ENCODE peak calls at places on chromosomes 13 and 19, in four cellular contexts. R is adrenal gland; I is GM12878; C is CD8-positive, alpha-beta memory T cell. Y is an unnamed sample.
A peak's percentile ranks its signal among the peaks of the same experiment; 100 is the strongest.

GRCh38 chr13:91369432-91369831 is 21.9 kb downstream of the MIR17HG start:
- DNase-seq in R (no peak), I (no peak), C (no peak), Y (no peak)

GRCh38 chr13:98937911-98938381 is 39.9 kb downstream of the DOCK9 start:
- DNase-seq in R (no peak), I (no peak), C (no peak), Y (no peak)

GRCh38 chr19:47573076-47574026 is at the start of gene ZNF541:
- DNase-seq in R (peak; percentile 66), I (no peak), C (peak; percentile 90), Y (no peak)

GRCh38 chr13:48542581-48543341 is 9.9 kb upstream of the RCBTB2 start:
- DNase-seq in R (peak; percentile 35), I (no peak), C (no peak), Y (peak; percentile 46)

GRCh38 chr13:28273919-28274318 is 135.6 kb downstream of the PAN3 start:
- DNase-seq in R (no peak), I (no peak), C (no peak), Y (no peak)

GRCh38 chr13:41601718-41602445 is 144.5 kb downstream of the RGCC start:
- DNase-seq in R (no peak), I (no peak), C (no peak), Y (no peak)

GRCh38 chr13:73038064-73038463 is 20.7 kb upstream of the KLF5 start:
- DNase-seq in R (no peak), I (no peak), C (no peak), Y (no peak)

GRCh38 chr13:75875450-75875849 is 239.3 kb downstream of the LMO7 start:
- DNase-seq in R (no peak), I (no peak), C (no peak), Y (no peak)

GRCh38 chr19:7191946-7192691 is 102.1 kb downstream of the INSR start:
- DNase-seq in R (no peak), I (no peak), C (peak; percentile 73), Y (no peak)

GRCh38 chr13:48194392-48194754 is 38.6 kb upstream of the ITM2B start:
- DNase-seq in R (no peak), I (peak; percentile 43), C (no peak), Y (no peak)

GRCh38 chr19:53881482-53882390 is at the start of gene PRKCG:
- DNase-seq in R (no peak), I (no peak), C (peak; percentile 71), Y (peak; percentile 82)

GRCh38 chr19:13839938-13840750 is 36.8 kb upstream of the NANOS3 start:
- DNase-seq in R (peak; percentile 56), I (no peak), C (no peak), Y (peak; percentile 28)

GRCh38 chr19:14683439-14683838 is 6.4 kb upstream of the ZNF333 start:
- DNase-seq in R (no peak), I (no peak), C (no peak), Y (no peak)

GRCh38 chr19:5805465-5806132 is 732 bp downstream of the NRTN start:
- DNase-seq in R (peak; percentile 81), I (no peak), C (peak; percentile 58), Y (peak; percentile 92)

GRCh38 chr13:112873851-112874750 is 94.9 kb upstream of the MCF2L start:
- DNase-seq in R (peak; percentile 84), I (no peak), C (peak; percentile 30), Y (peak; percentile 87)

GRCh38 chr13:66329988-66330429 is 900.1 kb downstream of the PCDH9 start:
- DNase-seq in R (no peak), I (no peak), C (no peak), Y (no peak)

GRCh38 chr19:1455002-1455335 is 5.0 kb downstream of the APC2 start:
- DNase-seq in R (no peak), I (no peak), C (no peak), Y (no peak)

GRCh38 chr19:2816641-2817040 is 3.0 kb upstream of the ZNF554 start:
- DNase-seq in R (no peak), I (no peak), C (no peak), Y (no peak)

GRCh38 chr19:41872775-41873647 is 4.1 kb upstream of the CD79A start:
- DNase-seq in R (peak; percentile 73), I (no peak), C (peak; percentile 69), Y (peak; percentile 88)

GRCh38 chr13:83810136-83810535 is 72.1 kb downstream of the SLITRK1 start:
- DNase-seq in R (no peak), I (no peak), C (no peak), Y (no peak)

GRCh38 chr13:38045278-38046048 is 175.9 kb upstream of the TRPC4 start:
- DNase-seq in R (no peak), I (no peak), C (no peak), Y (peak; percentile 38)

GRCh38 chr13:99657848-99658265 is 156.6 kb downstream of the TM9SF2 start:
- DNase-seq in R (no peak), I (no peak), C (no peak), Y (peak; percentile 40)

GRCh38 chr13:34025746-34026145 is 207.8 kb downstream of the RFC3 start:
- DNase-seq in R (peak; percentile 31), I (no peak), C (no peak), Y (no peak)

GRCh38 chr19:49231804-49232203 is 74.2 kb downstream of the TRPM4 start:
- DNase-seq in R (no peak), I (peak; percentile 46), C (no peak), Y (no peak)

GRCh38 chr19:45340899-45341453 is 426 bp downstream of the KLC3 start:
- DNase-seq in R (no peak), I (no peak), C (no peak), Y (no peak)
- H3K27me3 ChIP-seq in R (peaks cover 10% of the 10 kb centered on the region), I (no peaks in the 10 kb centered on the region), C (peaks cover 13% of the 10 kb centered on the region), Y (peaks cover 13% of the 10 kb centered on the region)

GRCh38 chr19:38219221-38219620 is 4.8 kb downstream of the DPF1 start:
- DNase-seq in R (no peak), I (no peak), C (no peak), Y (no peak)
- H3K27me3 ChIP-seq in R (peaks cover 17% of the 10 kb centered on the region), I (no peaks in the 10 kb centered on the region), C (peaks cover 13% of the 10 kb centered on the region), Y (peaks cover 4% of the 10 kb centered on the region)

GRCh38 chr19:10295305-10295846 is 5.6 kb downstream of the ICAM5 start:
- DNase-seq in R (no peak), I (no peak), C (peak; percentile 57), Y (no peak)
- H3K27me3 ChIP-seq in R (peaks cover 61% of the 10 kb centered on the region), I (peaks cover 14% of the 10 kb centered on the region), C (peaks cover 46% of the 10 kb centered on the region), Y (peaks cover 66% of the 10 kb centered on the region)

GRCh38 chr19:51740356-51740755 is 11.3 kb downstream of the FPR1 start:
- DNase-seq in R (no peak), I (no peak), C (no peak), Y (no peak)

GRCh38 chr19:51742736-51743288 is 8.9 kb downstream of the FPR1 start:
- DNase-seq in R (no peak), I (no peak), C (no peak), Y (no peak)

GRCh38 chr19:51746731-51747130 is 4.9 kb downstream of the FPR1 start:
- DNase-seq in R (no peak), I (no peak), C (no peak), Y (no peak)

GRCh38 chr19:51739466-51740213 is 12.0 kb downstream of the FPR1 start:
- DNase-seq in R (no peak), I (no peak), C (no peak), Y (no peak)

DNA sequence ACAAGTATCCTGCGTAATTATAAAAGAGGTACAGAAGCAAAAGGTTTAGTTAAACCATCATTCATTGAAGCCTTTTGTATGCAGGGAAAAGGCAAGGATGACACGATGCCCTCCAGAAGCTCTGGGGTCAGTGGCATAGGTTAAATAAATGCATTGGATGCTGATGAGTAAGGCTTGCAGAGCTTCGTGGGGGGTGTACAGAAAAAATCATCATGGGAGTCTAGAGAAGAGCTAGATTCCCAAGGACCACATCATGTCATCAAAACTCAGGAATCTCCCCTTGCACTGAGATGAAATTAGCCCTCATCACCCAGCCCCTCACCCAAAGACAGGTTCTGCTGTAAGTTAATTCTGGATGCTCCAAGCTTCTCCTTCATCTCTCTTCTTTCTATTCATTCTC is 8.3 kb downstream of the FPR1 start:
- DNase-seq in R (no peak), I (no peak), C (no peak), Y (no peak)
- H3K27me3 ChIP-seq in R (no peaks in the 10 kb centered on the region), I (no peaks in the 10 kb centered on the region), C (no peaks in the 10 kb centered on the region), Y (no peaks in the 10 kb centered on the region)

DNA sequence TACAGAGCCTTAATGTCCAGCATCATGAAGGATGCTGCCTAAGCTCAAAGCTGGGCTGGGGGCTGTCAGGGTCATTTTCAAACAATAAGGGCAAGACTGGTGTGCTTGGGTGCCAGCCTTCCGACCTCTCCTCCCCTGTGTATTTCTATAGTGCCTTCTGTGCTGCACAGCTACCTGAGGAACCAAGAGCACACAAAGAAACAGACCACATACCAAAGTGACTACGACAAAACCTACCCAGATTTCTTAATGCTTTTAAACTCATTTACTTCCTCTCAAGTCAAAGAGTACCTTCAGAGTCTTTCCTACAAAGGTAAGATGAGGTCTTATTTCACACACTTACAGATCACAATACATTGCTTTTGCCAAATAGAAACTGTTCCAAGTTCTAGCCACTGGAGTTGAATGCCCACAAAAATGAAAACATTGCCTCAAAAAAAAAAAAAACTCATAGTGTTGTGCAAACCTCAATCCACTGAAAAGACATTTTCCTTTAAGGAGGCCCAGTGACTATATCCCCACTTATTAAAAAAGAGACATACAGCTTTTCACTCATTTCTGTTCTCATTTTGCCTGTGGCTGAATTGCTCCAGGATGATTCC is 36.4 kb downstream of the TEX26 start:
- DNase-seq in R (no peak), I (no peak), C (no peak), Y (no peak)
- H3K27me3 ChIP-seq in R (no peaks in the 10 kb centered on the region), I (no peaks in the 10 kb centered on the region), C (no peaks in the 10 kb centered on the region), Y (no peaks in the 10 kb centered on the region)

Y was measured in hepatocyte.